ENCODE peak calls at places on chromosomes 1 and 21, in six cellular contexts. X, E, J, O, U and V are unnamed samples.

GRCh38 chr21:33769057-33769456 is 126.8 kb downstream of the ITSN1 start:
- DNase-seq in E (no peak), J (no peak), U (no peak), X (no peak), O (no peak), V (no peak)

GRCh38 chr1:14825396-14825795 is 226.9 kb downstream of the KAZN start:
- DNase-seq in U (no peak), J (no peak), O (no peak), E (no peak), X (no peak), V (no peak)

GRCh38 chr1:1989759-1990158 is 13.8 kb downstream of the CFAP74 start:
- DNase-seq in J (no peak), U (no peak), X (no peak), E (no peak), O (no peak), V (no peak)

GRCh38 chr1:245717611-245718010 is 562.8 kb downstream of the KIF26B start:
- DNase-seq in E (no peak), J (no peak), O (no peak), X (no peak), U (no peak), V (no peak)

GRCh38 chr1:115166531-115167091 is 77.3 kb upstream of the TSPAN2 start:
- DNase-seq in O (no peak), U (no peak), X (no peak), J (no peak), E (no peak), V (no peak)

GRCh38 chr1:230322967-230323547 is 103.1 kb downstream of the PGBD5 start:
- DNase-seq in J (no peak), X (no peak), E (no peak), O (no peak), U (no peak), V (no peak)

GRCh38 chr21:36783612-36784383 is 84.9 kb downstream of the SIM2 start:
- DNase-seq in O (no peak), E (peak; percentile 33), J (no peak), U (no peak), X (no peak), V (peak; percentile 35)

GRCh38 chr1:110433803-110434202 is 17.1 kb upstream of the PROK1 start:
- DNase-seq in U (no peak), E (peak; percentile 69), X (peak; percentile 31), O (no peak), J (no peak), V (no peak)

GRCh38 chr1:37177230-37177864 is 143.0 kb upstream of the GRIK3 start:
- DNase-seq in E (peak; percentile 49), U (no peak), X (no peak), J (peak; percentile 40), O (no peak), V (no peak)

GRCh38 chr1:74502432-74502831 is 10.0 kb downstream of the LRRC53 start:
- DNase-seq in E (no peak), X (no peak), O (no peak), J (peak; percentile 23), U (no peak), V (no peak)

GRCh38 chr1:192521734-192522133 is 53.8 kb upstream of the RGS1 start:
- DNase-seq in E (no peak), U (no peak), X (peak; percentile 30), J (no peak), O (no peak), V (no peak)

GRCh38 chr1:54365020-54365797 is 41.0 kb downstream of the SSBP3 start:
- DNase-seq in U (no peak), J (no peak), E (no peak), X (no peak), O (no peak), V (no peak)

GRCh38 chr21:34613679-34614442 is 1.1 kb downstream of the RCAN1 start:
- DNase-seq in X (no peak), E (peak; percentile 2), J (no peak), U (no peak), O (no peak), V (no peak)

GRCh38 chr1:92877792-92878191 is 46.0 kb downstream of the RPL5 start:
- DNase-seq in E (no peak), O (peak; percentile 5), X (no peak), U (no peak), J (no peak), V (no peak)

GRCh38 chr1:156859523-156860112 is 701 bp upstream of the INSRR start:
- DNase-seq in O (no peak), E (peak; percentile 21), J (peak; percentile 37), X (no peak), U (no peak), V (no peak)

GRCh38 chr21:46171585-46171984 is 12.7 kb downstream of the SPATC1L start:
- DNase-seq in U (no peak), O (no peak), J (no peak), E (no peak), X (no peak), V (no peak)

GRCh38 chr1:67213164-67213563 is 46.9 kb downstream of the IL23R start:
- DNase-seq in E (peak; percentile 5), J (no peak), O (no peak), U (no peak), X (no peak), V (no peak)

GRCh38 chr21:37712204-37712934 is 203.9 kb downstream of the KCNJ6 start:
- DNase-seq in O (peak; percentile 19), J (peak; percentile 79), U (peak; percentile 15), X (peak; percentile 24), E (peak; percentile 68), V (no peak)

GRCh38 chr21:16040601-16041000 is 310.8 kb downstream of the USP25 start:
- DNase-seq in E (no peak), X (no peak), O (no peak), J (no peak), U (no peak), V (no peak)

GRCh38 chr1:201015551-201016091 is 7.9 kb downstream of the KIF21B start:
- DNase-seq in O (no peak), E (no peak), X (no peak), J (no peak), U (no peak), V (no peak)

GRCh38 chr1:111538343-111539035 is 35.1 kb upstream of the ADORA3 start:
- DNase-seq in X (no peak), J (no peak), U (no peak), E (no peak), O (no peak), V (no peak)

GRCh38 chr1:177334276-177334675 is 163.5 kb downstream of the BRINP2 start:
- DNase-seq in J (no peak), E (no peak), U (no peak), O (no peak), X (no peak), V (no peak)

GRCh38 chr1:100930494-100930893 is 34.6 kb downstream of the SLC30A7 start:
- DNase-seq in J (no peak), U (no peak), E (no peak), O (no peak), X (no peak), V (no peak)

GRCh38 chr1:100927276-100927675 is 31.4 kb downstream of the SLC30A7 start:
- DNase-seq in O (no peak), E (no peak), J (no peak), U (no peak), X (no peak), V (no peak)

GRCh38 chr1:100926240-100926639 is 30.4 kb downstream of the SLC30A7 start:
- DNase-seq in J (no peak), E (no peak), X (no peak), U (no peak), O (no peak), V (no peak)

GRCh38 chr1:100924991-100925390 is 29.1 kb downstream of the SLC30A7 start:
- DNase-seq in J (no peak), E (no peak), O (no peak), X (no peak), U (no peak), V (no peak)

DNA sequence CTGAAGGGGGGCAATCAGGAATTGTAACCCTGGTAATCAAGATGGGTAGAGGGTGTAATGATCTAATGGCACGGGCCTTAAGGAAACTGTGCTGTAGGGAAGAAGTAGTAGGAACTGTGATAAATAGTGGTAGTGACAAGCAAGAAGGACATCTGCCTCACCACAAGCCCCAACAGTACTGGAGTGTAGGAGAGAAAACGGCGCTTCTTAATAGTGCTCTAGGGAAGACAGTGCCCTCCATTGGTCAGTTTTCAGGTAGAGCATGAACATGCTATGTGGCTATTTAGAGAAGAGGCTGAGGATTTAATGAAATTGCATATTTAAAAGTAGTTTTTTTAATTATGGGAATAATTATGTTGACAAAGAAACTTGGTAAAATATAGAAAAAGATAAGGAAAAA is 32.2 kb downstream of the SLC30A7 start:
- DNase-seq in U (no peak), J (no peak), E (no peak), O (no peak), X (no peak), V (no peak)
- TF ChIP-seq CTCF in U (no peak), J (peak; percentile 23), E (no peak), O (no peak), X (no peak), V (no peak)

GRCh38 chr1:154983776-154984466 is 777 bp downstream of the FLAD1 start:
- DNase-seq in U (no peak), J (no peak), O (no peak), X (no peak), E (no peak), V (no peak)
- TF ChIP-seq CTCF in U (no peak), J (no peak), O (no peak), X (no peak), E (no peak), V (no peak)

DNA sequence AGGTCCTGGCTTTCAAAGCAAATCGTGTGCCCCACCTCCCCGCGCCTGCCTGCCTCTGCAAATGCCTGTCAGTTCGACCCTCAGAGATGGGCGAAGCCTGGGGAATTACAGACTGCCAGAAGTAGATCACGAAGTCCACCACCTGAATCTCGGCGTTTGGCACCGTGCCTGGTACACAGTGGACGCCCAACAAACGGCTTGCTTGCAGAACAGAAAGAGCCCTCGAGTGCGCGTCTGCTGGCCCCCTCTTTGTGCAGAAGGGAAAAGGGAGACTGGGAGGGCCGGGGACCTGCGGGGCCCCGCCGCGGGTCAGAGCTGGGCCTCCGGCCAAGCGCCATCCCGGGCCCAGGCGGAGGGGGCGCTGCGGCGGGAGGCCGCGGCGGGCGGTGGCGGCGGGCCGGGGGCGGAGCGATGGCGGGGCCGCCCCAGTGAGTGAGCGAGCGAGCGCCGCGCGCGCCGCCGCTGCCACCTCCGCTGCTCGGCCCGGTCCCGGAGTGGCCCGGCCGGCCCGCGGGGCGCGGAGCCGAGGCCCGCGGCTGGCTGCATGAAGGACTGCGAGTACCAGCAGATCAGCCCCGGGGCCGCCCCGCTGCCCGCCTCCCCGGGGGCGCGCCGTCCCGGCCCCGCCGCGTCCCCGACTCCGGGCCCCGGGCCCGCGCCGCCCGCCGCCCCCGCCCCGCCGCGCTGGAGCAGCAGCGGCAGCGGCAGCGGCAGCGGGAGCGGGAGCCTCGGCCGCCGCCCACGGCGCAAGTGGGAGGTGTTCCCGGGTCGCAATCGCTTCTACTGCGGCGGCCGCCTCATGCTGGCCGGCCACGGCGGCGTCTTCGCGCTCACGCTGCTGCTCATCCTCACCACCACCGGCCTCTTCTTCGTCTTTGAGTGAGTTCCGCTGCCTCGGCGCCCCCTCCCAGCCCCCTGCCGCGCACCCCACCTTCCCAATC is at the start of gene ZDHHC18:
- DNase-seq in J (peak; percentile 67), E (peak; percentile 74), U (no peak), X (peak; percentile 56), O (no peak), V (no peak)
- TF ChIP-seq CTCF in J (peak; percentile 62), E (no peak), U (peak; percentile 24), X (no peak), O (peak; percentile 29), V (peak; percentile 42)

DNA sequence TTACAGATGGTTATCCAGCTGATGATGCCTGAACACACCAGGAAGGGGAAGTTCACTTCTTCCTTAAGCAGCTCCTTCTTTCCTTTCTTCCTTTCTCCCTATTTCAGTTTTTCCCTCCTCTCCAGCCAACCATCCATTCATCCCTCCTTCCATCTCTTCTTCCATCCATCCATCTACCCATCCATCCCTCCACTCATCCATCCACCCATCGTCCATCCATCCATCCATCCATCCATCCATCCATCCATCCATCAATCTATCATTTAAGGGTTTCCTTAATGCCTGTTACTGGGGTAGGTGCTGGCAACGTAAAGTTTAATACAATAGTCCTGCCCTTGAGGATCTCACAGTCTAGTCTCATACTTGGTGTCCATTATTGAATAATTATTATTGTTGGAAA is 36.8 kb downstream of the C1orf21 start:
- DNase-seq in U (no peak), E (no peak), X (no peak), O (no peak), J (no peak), V (no peak)
- TF ChIP-seq CTCF in U (no peak), E (no peak), X (no peak), O (no peak), J (no peak), V (no peak)